ENCODE peak calls at places on chromosomes 12 and 14, in four cellular contexts. One of them, this sample, is unnamed.

GRCh38 chr14:73786632-73786941 is 65.0 kb upstream of the PTGR2 start:
- DNase-seq in H1: no peak
- DNase-seq in K562: no peak
- DNase-seq in GM12878: no peak
- DNase-seq in this sample: peak

GRCh38 chr12:62983594-62983993 is 48.6 kb upstream of the PPM1H start:
- DNase-seq in K562: no peak
- DNase-seq in H1: peak
- DNase-seq in GM12878: no peak
- DNase-seq in this sample: no peak

GRCh38 chr12:31037921-31038320 is 35.7 kb upstream of the DDX11 start:
- DNase-seq in GM12878: no peak
- DNase-seq in H1: no peak
- DNase-seq in K562: no peak
- DNase-seq in this sample: no peak

GRCh38 chr12:124856132-124856841 is 7.4 kb downstream of the SCARB1 start:
- DNase-seq in H1: no peak
- DNase-seq in K562: no peak
- DNase-seq in GM12878: no peak
- DNase-seq in this sample: no peak

GRCh38 chr14:104367811-104368750 is 211.5 kb upstream of the C14orf180 start:
- DNase-seq in K562: no peak
- DNase-seq in H1: no peak
- DNase-seq in GM12878: no peak
- DNase-seq in this sample: no peak

GRCh38 chr14:21917699-21918436 is 244.2 kb upstream of the OR4E1 start:
- DNase-seq in K562: peak
- DNase-seq in GM12878: peak
- DNase-seq in H1: no peak
- DNase-seq in this sample: peak

GRCh38 chr12:69024413-69024812 is 91.4 kb upstream of the CPM start:
- DNase-seq in H1: no peak
- DNase-seq in K562: no peak
- DNase-seq in GM12878: no peak
- DNase-seq in this sample: no peak

GRCh38 chr14:23430733-23431105 is 4.7 kb downstream of the MYH7 start:
- DNase-seq in K562: no peak
- DNase-seq in GM12878: no peak
- DNase-seq in H1: no peak
- DNase-seq in this sample: no peak

GRCh38 chr12:3595721-3596120 is 104.7 kb downstream of the PRMT8 start:
- DNase-seq in GM12878: no peak
- DNase-seq in H1: no peak
- DNase-seq in K562: no peak
- DNase-seq in this sample: no peak

GRCh38 chr12:74794522-74794921 is 256.9 kb downstream of the ATXN7L3B start:
- DNase-seq in H1: no peak
- DNase-seq in GM12878: no peak
- DNase-seq in K562: no peak
- DNase-seq in this sample: no peak

GRCh38 chr12:29754235-29755189 is 29.2 kb downstream of the TMTC1 start:
- DNase-seq in GM12878: no peak
- DNase-seq in K562: no peak
- DNase-seq in H1: no peak
- DNase-seq in this sample: no peak

GRCh38 chr12:102067574-102068258 is 5.9 kb upstream of the WASHC3 start:
- DNase-seq in GM12878: no peak
- DNase-seq in K562: no peak
- DNase-seq in H1: no peak
- DNase-seq in this sample: peak

GRCh38 chr12:10069099-10069498 is 29.7 kb downstream of the CLEC1A start:
- DNase-seq in GM12878: no peak
- DNase-seq in K562: no peak
- DNase-seq in H1: no peak
- DNase-seq in this sample: peak

GRCh38 chr14:24806061-24806678 is 172.2 kb upstream of the GZMB start:
- DNase-seq in H1: peak
- DNase-seq in K562: peak
- DNase-seq in GM12878: peak
- DNase-seq in this sample: peak

GRCh38 chr12:42213954-42214426 is 24.1 kb downstream of the YAF2 start:
- DNase-seq in GM12878: no peak
- DNase-seq in H1: no peak
- DNase-seq in K562: no peak
- DNase-seq in this sample: peak

GRCh38 chr12:102300824-102301461 is 103.3 kb upstream of the PMCH start:
- DNase-seq in K562: peak
- DNase-seq in H1: no peak
- DNase-seq in GM12878: peak
- DNase-seq in this sample: peak

GRCh38 chr14:91586451-91586850 is 76.3 kb upstream of the PPP4R3A start:
- DNase-seq in H1: no peak
- DNase-seq in GM12878: no peak
- DNase-seq in K562: no peak
- DNase-seq in this sample: no peak

GRCh38 chr12:109134186-109134917 is 18.0 kb downstream of the ACACB start:
- DNase-seq in K562: peak
- DNase-seq in H1: no peak
- DNase-seq in GM12878: no peak
- DNase-seq in this sample: no peak

GRCh38 chr12:121296618-121297476 is at the start of gene CAMKK2:
- DNase-seq in H1: peak
- DNase-seq in K562: peak
- DNase-seq in GM12878: no peak
- DNase-seq in this sample: peak

GRCh38 chr12:68420225-68421008 is 88.3 kb upstream of the MDM1 start:
- DNase-seq in H1: no peak
- DNase-seq in GM12878: no peak
- DNase-seq in K562: no peak
- DNase-seq in this sample: peak

GRCh38 chr12:7108042-7108927 is 729 bp downstream of the C1RL start:
- DNase-seq in GM12878: peak
- DNase-seq in K562: peak
- DNase-seq in H1: no peak
- DNase-seq in this sample: peak

GRCh38 chr12:48750769-48751356 is 34.4 kb upstream of the CCNT1 start:
- DNase-seq in K562: no peak
- DNase-seq in GM12878: no peak
- DNase-seq in H1: no peak
- DNase-seq in this sample: peak

GRCh38 chr14:72583316-72584272 is 310.3 kb downstream of the DPF3 start:
- DNase-seq in H1: no peak
- DNase-seq in K562: no peak
- DNase-seq in GM12878: no peak
- DNase-seq in this sample: peak

GRCh38 chr12:113853491-113853890 is 112.6 kb downstream of the RBM19 start:
- DNase-seq in H1: no peak
- DNase-seq in K562: no peak
- DNase-seq in GM12878: no peak
- DNase-seq in this sample: no peak

GRCh38 chr14:61102549-61103466 is 121.8 kb downstream of the SLC38A6 start:
- DNase-seq in GM12878: no peak
- DNase-seq in H1: no peak
- DNase-seq in K562: no peak
- DNase-seq in this sample: no peak

GRCh38 chr14:91158091-91158790 is 44.4 kb downstream of the DGLUCY start:
- DNase-seq in H1: no peak
- DNase-seq in GM12878: no peak
- DNase-seq in K562: no peak
- DNase-seq in this sample: no peak

GRCh38 chr14:50320279-50320678 is 8.2 kb downstream of the DMAC2L start:
- DNase-seq in GM12878: peak
- DNase-seq in H1: no peak
- DNase-seq in K562: no peak
- DNase-seq in this sample: peak

GRCh38 chr14:100639280-100639679 is 52.1 kb upstream of the BEGAIN start:
- DNase-seq in H1: no peak
- DNase-seq in K562: no peak
- DNase-seq in GM12878: no peak
- DNase-seq in this sample: no peak

GRCh38 chr14:100641274-100641860 is 54.1 kb upstream of the BEGAIN start:
- DNase-seq in H1: no peak
- DNase-seq in GM12878: no peak
- DNase-seq in K562: no peak
- DNase-seq in this sample: no peak

GRCh38 chr14:100644383-100644782 is 57.2 kb upstream of the BEGAIN start:
- DNase-seq in GM12878: no peak
- DNase-seq in K562: no peak
- DNase-seq in H1: no peak
- DNase-seq in this sample: no peak

GRCh38 chr14:100638211-100638855 is 51.1 kb upstream of the BEGAIN start:
- DNase-seq in GM12878: no peak
- DNase-seq in K562: no peak
- DNase-seq in H1: no peak
- DNase-seq in this sample: no peak

DNA sequence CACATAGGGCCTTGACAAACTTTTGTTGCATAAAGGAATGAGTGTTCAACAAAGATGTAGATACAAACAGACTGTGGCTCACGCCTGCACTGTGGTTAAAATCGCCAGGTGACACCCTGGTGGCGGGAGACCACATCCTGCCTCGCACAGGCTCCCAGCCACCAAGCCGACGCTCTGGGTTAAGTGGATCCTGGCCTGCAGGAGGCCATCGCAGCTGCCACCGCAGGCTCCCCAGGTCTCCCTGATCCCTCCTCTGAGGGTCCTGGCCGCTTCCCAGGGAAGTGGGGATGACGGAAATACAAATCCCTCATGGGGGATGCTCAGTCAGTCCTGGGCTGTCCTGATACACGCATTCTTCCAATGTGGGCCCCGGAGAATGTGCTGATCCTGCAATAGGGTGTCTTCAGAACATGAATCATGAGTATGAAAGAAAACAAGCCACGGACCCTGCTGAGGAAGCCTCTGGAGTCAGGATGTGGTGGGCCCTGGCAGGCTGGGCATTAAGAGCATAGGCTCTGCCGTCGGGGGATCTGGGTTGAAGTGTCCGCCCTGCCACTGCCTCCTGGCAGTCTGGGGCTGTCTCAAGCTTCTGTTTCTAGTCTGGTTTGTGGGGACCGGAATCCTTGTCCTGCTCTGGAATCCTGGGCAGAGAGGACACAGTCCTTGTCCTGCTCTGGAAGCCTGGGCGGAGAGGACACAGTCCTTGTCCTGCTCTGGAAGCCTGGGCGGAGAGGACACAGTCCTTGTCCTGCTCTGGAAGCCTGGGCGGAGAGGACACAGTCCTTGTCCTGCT is 53.5 kb upstream of the BEGAIN start:
- DNase-seq in H1: no peak
- DNase-seq in K562: no peak
- DNase-seq in GM12878: peak
- DNase-seq in this sample: peak
- TF ChIP-seq CHD1 in H1: no peak
- TF ChIP-seq CHD1 in K562: no peak
- TF ChIP-seq CHD1 in GM12878: no peak
- TF ChIP-seq CHD1 in this sample: no peak

DNA sequence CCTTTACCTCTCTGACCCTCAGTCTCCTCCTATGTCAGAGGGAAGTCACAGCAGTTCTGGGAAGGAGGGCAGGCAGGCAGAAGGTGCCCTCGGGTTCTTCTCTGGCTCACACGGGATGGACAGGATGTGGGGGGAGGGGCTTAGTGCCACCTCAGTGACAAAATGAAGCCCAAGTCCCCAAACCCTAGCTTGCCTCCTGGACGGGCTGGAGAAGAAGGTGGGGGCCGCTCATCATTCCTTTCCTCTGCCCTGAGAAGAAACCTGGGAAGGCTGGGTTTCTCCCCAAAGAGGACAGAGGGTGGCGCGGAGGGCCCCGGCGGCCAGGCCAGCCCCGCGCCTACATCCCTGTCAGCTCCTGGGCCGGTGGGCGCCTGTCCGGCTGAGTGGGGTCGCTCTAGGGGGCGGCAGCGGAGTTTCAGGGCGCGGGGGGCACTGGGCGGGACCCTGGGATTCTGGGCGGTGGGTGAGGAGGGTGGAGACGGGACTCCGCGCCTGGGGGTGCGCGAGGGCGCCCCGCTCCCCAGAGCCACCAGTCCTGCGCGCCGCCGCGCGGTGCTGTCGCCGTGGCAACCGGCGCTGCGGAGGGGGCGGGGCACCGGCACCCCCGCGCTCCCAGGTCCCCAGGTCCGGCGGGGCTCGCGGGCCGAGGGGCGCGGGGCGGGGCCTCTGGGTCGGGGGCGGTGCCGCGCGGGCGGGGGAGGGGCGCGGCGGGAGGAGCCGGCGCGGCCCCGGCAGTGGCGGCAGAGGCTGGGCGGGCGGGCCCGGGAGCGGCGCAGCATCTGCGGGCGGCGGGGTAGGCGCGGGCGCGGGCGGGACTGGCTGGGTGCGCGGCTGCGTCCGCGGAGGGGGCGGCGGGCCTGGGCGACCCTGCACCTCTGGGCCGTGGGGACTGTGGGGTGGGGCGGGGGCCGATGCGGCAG is at the start of gene TMEM121:
- DNase-seq in H1: no peak
- DNase-seq in K562: peak
- DNase-seq in GM12878: no peak
- DNase-seq in this sample: no peak
- TF ChIP-seq CHD1 in H1: no peak
- TF ChIP-seq CHD1 in K562: no peak
- TF ChIP-seq CHD1 in GM12878: no peak
- TF ChIP-seq CHD1 in this sample: no peak

GRCh38 chr12:64943686-64944085 is 119.2 kb downstream of the TBC1D30 start:
- DNase-seq in GM12878: no peak
- DNase-seq in H1: no peak
- DNase-seq in K562: no peak
- DNase-seq in this sample: no peak

GRCh38 chr12:64951944-64952343 is 127.5 kb downstream of the TBC1D30 start:
- DNase-seq in K562: no peak
- DNase-seq in GM12878: no peak
- DNase-seq in H1: no peak
- DNase-seq in this sample: no peak

GRCh38 chr12:64950899-64951298 is 126.5 kb downstream of the TBC1D30 start:
- DNase-seq in H1: no peak
- DNase-seq in K562: no peak
- DNase-seq in GM12878: no peak
- DNase-seq in this sample: no peak

GRCh38 chr12:64946132-64946829 is 121.8 kb downstream of the TBC1D30 start:
- DNase-seq in K562: no peak
- DNase-seq in GM12878: no peak
- DNase-seq in H1: no peak
- DNase-seq in this sample: peak
- TF ChIP-seq CHD1 in K562: no peak
- TF ChIP-seq CHD1 in GM12878: no peak
- TF ChIP-seq CHD1 in H1: no peak
- TF ChIP-seq CHD1 in this sample: no peak

DNA sequence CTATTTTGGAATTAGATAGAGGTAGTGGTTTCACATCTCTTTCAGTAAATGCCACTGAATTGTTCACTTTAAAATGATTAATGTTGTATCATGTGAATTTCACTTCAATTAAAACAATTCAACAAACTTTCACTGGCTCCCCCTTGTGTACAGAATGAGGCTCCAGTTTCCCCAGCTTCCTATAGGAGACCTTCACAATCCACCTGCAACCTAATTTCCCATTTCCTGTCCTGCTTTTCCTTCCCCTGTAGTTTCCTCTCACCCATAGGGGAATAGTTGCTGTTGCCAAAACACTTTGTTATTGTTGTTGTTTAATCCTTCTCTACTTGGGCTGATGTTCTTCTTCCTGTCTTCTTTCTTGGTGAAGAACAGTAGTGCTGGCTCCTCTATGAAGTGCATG is 59.8 kb downstream of the NPAS3 start:
- DNase-seq in H1: no peak
- DNase-seq in K562: no peak
- DNase-seq in GM12878: no peak
- DNase-seq in this sample: peak
- TF ChIP-seq CHD1 in H1: no peak
- TF ChIP-seq CHD1 in K562: no peak
- TF ChIP-seq CHD1 in GM12878: no peak
- TF ChIP-seq CHD1 in this sample: no peak